ENCODE peak calls at places on chromosomes 12 and 14, in seven cellular contexts. B, Q, W, O, M, F and L are unnamed samples.
A peak's percentile ranks its signal among the peaks of the same experiment; 100 is the strongest.

GRCh38 chr14:88848571-88848970 is 24.1 kb downstream of the TTC8 start:
- DNase-seq in Q (no peak), B (no peak), M (no peak), W (no peak), F (no peak), O (peak; percentile 51), L (peak; percentile 19)

GRCh38 chr14:70601162-70601561 is 707 bp upstream of the MED6 start:
- DNase-seq in F (no peak), B (no peak), W (peak; percentile 41), M (no peak), O (peak; percentile 13), Q (peak; percentile 45), L (peak; percentile 58)

GRCh38 chr14:62269204-62269603 is 507.0 kb downstream of the SNAPC1 start:
- DNase-seq in F (no peak), B (no peak), O (peak; percentile 25), M (no peak), Q (no peak), W (peak; percentile 37), L (no peak)

GRCh38 chr12:26697217-26697616 is 135.8 kb downstream of the ITPR2 start:
- DNase-seq in O (peak; percentile 20), M (no peak), W (peak; percentile 36), F (no peak), Q (no peak), B (no peak), L (no peak)

GRCh38 chr14:93085916-93086315 is 29.8 kb downstream of the ITPK1 start:
- DNase-seq in B (peak; percentile 64), W (no peak), M (peak; percentile 62), F (no peak), Q (peak; percentile 98), O (no peak), L (no peak)

GRCh38 chr12:124754491-124754890 is 109.2 kb downstream of the SCARB1 start:
- DNase-seq in O (no peak), B (no peak), F (no peak), W (no peak), Q (no peak), M (no peak), L (no peak)

GRCh38 chr12:72273851-72274284 is 1.7 kb downstream of the TRHDE start:
- DNase-seq in F (no peak), Q (peak; percentile 19), O (no peak), B (no peak), W (peak; percentile 30), M (peak; percentile 45), L (no peak)

GRCh38 chr14:57871487-57872080 is 5.7 kb upstream of the SLC35F4 start:
- DNase-seq in B (peak; percentile 32), W (peak; percentile 3), Q (peak; percentile 68), F (no peak), M (peak; percentile 47), O (peak; percentile 28), L (no peak)

GRCh38 chr12:41189395-41190251 is 1.5 kb downstream of the PDZRN4 start:
- DNase-seq in F (no peak), W (peak; percentile 34), Q (peak; percentile 23), B (peak; percentile 20), M (peak; percentile 46), O (no peak), L (no peak)

GRCh38 chr12:32444895-32445294 is 45.5 kb downstream of the FGD4 start:
- DNase-seq in Q (peak; percentile 92), B (no peak), M (no peak), W (peak; percentile 68), O (peak; percentile 77), F (no peak), L (peak; percentile 96)

GRCh38 chr12:21837847-21838246 is 63.3 kb upstream of the KCNJ8 start:
- DNase-seq in W (no peak), F (no peak), Q (no peak), M (no peak), B (no peak), O (no peak), L (no peak)
- H3K23ac ChIP-seq in W (no peak overlapping the region), F (no peak overlapping the region), Q (no peak overlapping the region), M (no peak overlapping the region), B (no peak overlapping the region), O (no peak overlapping the region), L (no peak overlapping the region)

DNA sequence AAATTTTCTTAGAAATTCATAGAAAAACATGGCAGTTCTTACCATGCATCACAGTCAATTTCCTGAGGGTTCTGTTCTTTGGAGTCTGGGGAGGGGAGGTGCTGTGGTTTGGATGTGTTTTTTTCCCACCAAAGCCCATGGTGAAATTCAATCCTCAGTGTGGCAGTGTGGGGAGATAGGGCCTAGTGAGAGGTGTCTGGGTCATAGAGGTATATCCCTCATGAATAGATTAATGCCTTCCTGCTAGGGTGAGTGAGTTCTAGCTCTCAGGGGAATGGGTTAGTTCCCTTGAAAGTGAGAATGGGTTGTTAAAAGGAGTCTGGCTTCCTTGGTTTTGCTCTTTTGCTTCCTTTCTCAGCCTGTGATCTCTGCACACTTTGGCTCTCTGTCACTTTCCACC is 277.8 kb downstream of the APAF1 start:
- DNase-seq in O (no peak), M (no peak), W (no peak), F (no peak), Q (peak; percentile 59), B (no peak), L (no peak)
- H3K23ac ChIP-seq in O (no peak overlapping the region), M (no peak overlapping the region), W (no peak overlapping the region), F (no peak overlapping the region), Q (no peak overlapping the region), B (no peak overlapping the region), L (no peak overlapping the region)

GRCh38 chr14:35085441-35085840 is 36.3 kb downstream of the PPP2R3C start:
- DNase-seq in F (no peak), Q (no peak), W (no peak), O (no peak), B (no peak), M (no peak), L (no peak)
- H3K23ac ChIP-seq in F (no peak overlapping the region), Q (no peak overlapping the region), W (no peak overlapping the region), O (no peak overlapping the region), B (no peak overlapping the region), M (no peak overlapping the region), L (no peak overlapping the region)

GRCh38 chr14:75445958-75446357 is 18.1 kb downstream of the JDP2 start:
- DNase-seq in B (no peak), M (no peak), F (no peak), Q (no peak), W (no peak), O (no peak), L (no peak)

GRCh38 chr14:75443203-75443969 is 15.6 kb downstream of the JDP2 start:
- DNase-seq in W (no peak), Q (no peak), B (no peak), O (no peak), F (no peak), M (no peak), L (no peak)

GRCh38 chr14:75448209-75448608 is 20.4 kb downstream of the JDP2 start:
- DNase-seq in M (no peak), F (no peak), O (no peak), W (no peak), B (no peak), Q (no peak), L (no peak)

GRCh38 chr14:75449703-75450102 is 21.9 kb downstream of the JDP2 start:
- DNase-seq in O (no peak), M (no peak), F (no peak), B (no peak), Q (no peak), W (no peak), L (no peak)

GRCh38 chr14:75446447-75446846 is 18.6 kb downstream of the JDP2 start:
- DNase-seq in B (no peak), W (no peak), M (no peak), Q (no peak), F (no peak), O (no peak), L (no peak)
- H3K23ac ChIP-seq in B (no peak overlapping the region), W (no peak overlapping the region), M (no peak overlapping the region), Q (no peak overlapping the region), F (no peak overlapping the region), O (no peak overlapping the region), L (no peak overlapping the region)

DNA sequence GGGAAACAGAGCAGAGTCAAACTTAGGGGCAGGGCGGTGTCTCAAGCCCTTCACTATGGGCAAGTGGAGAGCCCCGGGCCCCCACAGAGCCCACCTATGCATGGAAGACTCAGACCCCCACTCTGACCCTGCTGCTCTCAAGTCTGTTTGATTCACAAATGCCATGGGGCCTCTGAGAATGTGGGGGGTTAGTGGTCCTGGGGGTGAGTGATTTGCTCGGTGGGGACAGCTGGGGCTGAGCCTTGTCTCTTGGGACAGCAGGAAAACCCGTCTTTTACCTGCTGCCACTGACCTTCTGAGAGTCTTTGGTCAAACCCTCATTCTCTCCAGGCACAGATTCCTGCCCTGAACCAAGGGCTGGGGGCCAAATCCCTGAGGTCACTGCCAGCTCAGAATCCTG is 201.0 kb upstream of the RTL1 start:
- DNase-seq in Q (no peak), M (no peak), B (no peak), O (no peak), F (no peak), W (no peak), L (no peak)
- H3K23ac ChIP-seq in Q (no peak overlapping the region), M (no peak overlapping the region), B (no peak overlapping the region), O (no peak overlapping the region), F (no peak overlapping the region), W (no peak overlapping the region), L (no peak overlapping the region)

GRCh38 chr14:104179564-104180129 is 41.3 kb downstream of the KIF26A start:
- DNase-seq in B (no peak), W (no peak), F (no peak), M (no peak), Q (no peak), O (no peak), L (no peak)

GRCh38 chr14:104182857-104183425 is 44.6 kb downstream of the KIF26A start:
- DNase-seq in O (no peak), B (no peak), F (no peak), Q (no peak), M (no peak), W (no peak), L (no peak)

GRCh38 chr14:104180561-104181165 is 42.3 kb downstream of the KIF26A start:
- DNase-seq in Q (no peak), M (no peak), O (no peak), B (no peak), F (no peak), W (no peak), L (no peak)

GRCh38 chr14:104183796-104184195 is 45.4 kb downstream of the KIF26A start:
- DNase-seq in M (no peak), B (no peak), O (no peak), Q (no peak), F (no peak), W (no peak), L (no peak)

DNA sequence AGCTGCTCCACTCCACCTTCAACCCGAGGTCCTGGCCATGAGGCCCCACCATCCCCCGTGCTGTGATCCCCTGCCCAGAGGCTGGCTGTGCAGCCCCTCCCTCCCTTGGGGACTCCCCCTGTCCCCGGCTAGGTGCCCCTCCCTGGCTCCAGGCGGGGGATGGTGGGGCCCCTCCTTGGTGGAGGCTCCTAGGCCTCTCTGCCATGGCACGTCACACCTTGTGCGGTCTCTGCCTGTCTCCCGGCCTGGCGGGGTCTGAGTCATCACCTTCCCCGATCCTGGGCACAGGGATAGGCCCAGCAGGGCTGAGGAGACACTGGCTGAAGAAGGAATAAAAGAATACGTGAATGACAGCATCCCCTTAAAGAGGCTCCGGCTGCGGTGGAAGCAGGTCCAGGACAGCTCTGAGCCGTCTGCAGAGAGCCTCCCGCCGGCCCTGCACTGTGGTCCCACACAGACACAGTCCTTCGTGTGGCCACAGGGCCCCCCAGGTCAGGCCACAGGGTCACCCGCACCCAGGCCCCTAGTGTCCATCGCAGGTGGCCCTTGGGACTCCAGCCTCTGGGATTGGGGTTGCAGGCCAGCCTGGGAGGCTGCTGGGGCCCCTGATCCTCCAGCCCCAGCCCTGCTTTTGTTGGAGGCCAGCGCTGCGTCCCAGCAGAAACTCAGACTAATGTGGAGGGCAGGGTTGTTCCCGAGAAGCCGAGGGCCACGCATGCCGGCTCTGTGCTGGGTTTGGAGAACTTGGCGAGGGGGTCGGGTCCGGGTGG is 43.6 kb downstream of the KIF26A start:
- DNase-seq in O (no peak), Q (no peak), F (no peak), M (no peak), B (no peak), W (no peak), L (peak; percentile 36)
- H3K23ac ChIP-seq in O (no peak overlapping the region), Q (no peak overlapping the region), F (no peak overlapping the region), M (no peak overlapping the region), B (no peak overlapping the region), W (no peak overlapping the region), L (no peak overlapping the region)

GRCh38 chr12:65999564-66000280 is 130.8 kb downstream of the LLPH start:
- DNase-seq in F (no peak), M (no peak), Q (no peak), B (no peak), W (no peak), O (peak; percentile 65), L (peak; percentile 97)
- H3K23ac ChIP-seq in F (no peak overlapping the region), M (no peak overlapping the region), Q (no peak overlapping the region), B (no peak overlapping the region), W (no peak overlapping the region), O (no peak overlapping the region), L (no peak overlapping the region)